ENCODE peak calls at places on chromosomes 2 and 18, in seven cellular contexts. E, V, I, W, B, J and N are unnamed samples.

GRCh38 chr2:28036307-28036706 is 145.8 kb downstream of the BABAM2 start:
- DNase-seq in J (no peak), V (no peak), E (no peak), B (no peak), I (no peak), W (no peak), N (no peak)

GRCh38 chr18:69723434-69723833 is 224.2 kb downstream of the CD226 start:
- DNase-seq in W (no peak), V (no peak), E (no peak), B (no peak), I (no peak), J (no peak), N (no peak)

GRCh38 chr2:84653302-84653701 is 137.0 kb downstream of the DNAH6 start:
- DNase-seq in J (no peak), I (no peak), E (no peak), V (no peak), W (no peak), B (no peak), N (no peak)

GRCh38 chr2:165634855-165635254 is 159.2 kb downstream of the GALNT3 start:
- DNase-seq in I (no peak), V (no peak), W (no peak), J (no peak), E (no peak), B (no peak), N (no peak)

GRCh38 chr18:79245517-79246001 is 150.2 kb upstream of the NFATC1 start:
- DNase-seq in B (no peak), I (peak), J (no peak), W (no peak), V (no peak), E (peak), N (no peak)

GRCh38 chr18:8988262-8988871 is 114.1 kb upstream of the NDUFV2 start:
- DNase-seq in B (peak), W (peak), I (peak), V (peak), J (peak), E (peak), N (peak)

GRCh38 chr18:23864620-23865019 is 149.9 kb upstream of the TTC39C start:
- DNase-seq in I (no peak), E (peak), W (no peak), J (no peak), V (no peak), B (no peak), N (no peak)

GRCh38 chr2:53755022-53755630 is 12.5 kb upstream of the CHAC2 start:
- DNase-seq in E (no peak), V (no peak), I (peak), J (no peak), W (peak), B (no peak), N (no peak)

GRCh38 chr2:174752403-174753037 is 11.8 kb downstream of the CHRNA1 start:
- DNase-seq in J (no peak), I (peak), V (peak), W (no peak), B (no peak), E (no peak), N (peak)

GRCh38 chr2:240327566-240327965 is 107.9 kb upstream of the GPC1 start:
- DNase-seq in I (no peak), E (no peak), W (no peak), V (no peak), B (no peak), J (no peak), N (no peak)